ENCODE peak calls at places on chromosomes 2 and 18, in four cellular contexts. I is SK-N-SH, H is HepG2, E is K562. O is an unnamed sample.

GRCh38 chr2:12549641-12550040 is 167.1 kb upstream of the TRIB2 start:
- DNase-seq in I (no peak), H (no peak), E (no peak), O (no peak)

GRCh38 chr2:25614711-25615110 is 58.7 kb downstream of the DTNB start:
- DNase-seq in E (no peak), H (no peak), I (no peak), O (no peak)

GRCh38 chr2:2516386-2516785 is 185.3 kb upstream of the MYT1L start:
- DNase-seq in H (no peak), E (no peak), I (no peak), O (no peak)

GRCh38 chr2:112776113-112776512 is 8.2 kb downstream of the IL1A start:
- DNase-seq in E (no peak), I (no peak), H (no peak), O (no peak)

GRCh38 chr2:63872571-63873328 is 31.1 kb downstream of the UGP2 start:
- DNase-seq in I (no peak), H (no peak), E (no peak), O (no peak)

GRCh38 chr2:118750959-118751565 is 96.4 kb downstream of the EN1 start:
- DNase-seq in I (no peak), H (no peak), E (no peak), O (no peak)

GRCh38 chr2:134232868-134233732 is 20.8 kb upstream of the MGAT5 start:
- DNase-seq in I (no peak), E (no peak), H (no peak), O (no peak)

GRCh38 chr18:35888329-35888728 is 84.2 kb upstream of the RMP24 start:
- DNase-seq in H (no peak), I (no peak), E (no peak), O (no peak)

GRCh38 chr2:60649721-60650120 is 96.3 kb upstream of the BCL11A start:
- DNase-seq in E (no peak), I (no peak), H (no peak), O (no peak)

GRCh38 chr18:78144669-78145068 is 834.9 kb upstream of the SALL3 start:
- DNase-seq in E (no peak), I (no peak), H (no peak), O (no peak)

GRCh38 chr2:42492691-42493467 is 903 bp downstream of the KCNG3 start:
- DNase-seq in I (peak), H (no peak), E (no peak), O (peak)

GRCh38 chr18:48440924-48441323 is 31.7 kb upstream of the ZBTB7C start:
- DNase-seq in I (no peak), E (no peak), H (no peak), O (no peak)

GRCh38 chr18:69865656-69866241 is 81.9 kb downstream of the CD226 start:
- DNase-seq in I (no peak), E (no peak), H (no peak), O (no peak)

GRCh38 chr18:48292787-48293409 is 116.3 kb downstream of the ZBTB7C start:
- DNase-seq in E (no peak), I (no peak), H (no peak), O (no peak)

GRCh38 chr18:48627216-48627615 is 88.4 kb downstream of the CTIF start:
- DNase-seq in H (no peak), E (no peak), I (no peak), O (no peak)

GRCh38 chr18:63149200-63149587 is 170.4 kb downstream of the BCL2 start:
- DNase-seq in I (no peak), E (no peak), H (no peak), O (no peak)

GRCh38 chr2:12787891-12788783 is 71.4 kb downstream of the TRIB2 start:
- DNase-seq in H (no peak), I (no peak), E (no peak), O (no peak)

GRCh38 chr18:73940721-73941120 is 206.9 kb downstream of the FBXO15 start:
- DNase-seq in H (no peak), E (no peak), I (no peak), O (no peak)

GRCh38 chr18:45139478-45139877 is 458.8 kb downstream of the SETBP1 start:
- DNase-seq in H (no peak), I (no peak), E (no peak), O (no peak)

GRCh38 chr2:221753401-221753800 is 181.3 kb upstream of the EPHA4 start:
- DNase-seq in I (no peak), E (no peak), H (no peak), O (no peak)

GRCh38 chr18:59202258-59202820 is 17.6 kb upstream of the GRP start:
- DNase-seq in I (no peak), H (no peak), E (no peak), O (no peak)

GRCh38 chr2:207296265-207296948 is 130.7 kb upstream of the KLF7 start:
- DNase-seq in H (no peak), E (no peak), I (no peak), O (no peak)

GRCh38 chr2:107313316-107313715 is 427.3 kb upstream of the ST6GAL2 start:
- DNase-seq in I (no peak), E (no peak), H (no peak), O (no peak)

GRCh38 chr2:235898766-235899165 is 269.4 kb downstream of the GBX2 start:
- DNase-seq in I (no peak), H (no peak), E (no peak), O (no peak)

GRCh38 chr2:73841912-73842738 is 13.4 kb downstream of the STAMBP start:
- DNase-seq in E (no peak), H (peak), I (no peak), O (no peak)

GRCh38 chr2:236086971-236087465 is 81.2 kb downstream of the GBX2 start:
- DNase-seq in E (no peak), I (no peak), H (no peak), O (peak)

GRCh38 chr18:23141022-23141999 is 6.0 kb downstream of the CABLES1 start:
- DNase-seq in I (peak), E (no peak), H (peak), O (no peak)

GRCh38 chr18:58785171-58785805 is 79.4 kb upstream of the ZNF532 start:
- DNase-seq in H (no peak), I (no peak), E (no peak), O (no peak)

GRCh38 chr18:6355789-6356589 is 58.7 kb downstream of the L3MBTL4 start:
- DNase-seq in E (no peak), I (no peak), H (no peak), O (no peak)

GRCh38 chr18:62454527-62454926 is 68.3 kb upstream of the ZCCHC2 start:
- DNase-seq in H (no peak), E (no peak), I (no peak), O (no peak)

GRCh38 chr18:29083545-29083944 is 906.6 kb upstream of the CDH2 start:
- DNase-seq in H (no peak), E (no peak), I (no peak), O (no peak)

GRCh38 chr2:149926149-149926548 is 338.6 kb upstream of the MMADHC start:
- DNase-seq in I (no peak), H (no peak), E (no peak), O (no peak)

GRCh38 chr2:149924028-149924427 is 336.5 kb upstream of the MMADHC start:
- DNase-seq in I (no peak), E (no peak), H (no peak), O (no peak)

GRCh38 chr2:149931486-149931885 is 343.9 kb upstream of the MMADHC start:
- DNase-seq in I (no peak), H (no peak), E (no peak), O (no peak)

GRCh38 chr2:149924549-149925213 is 337.1 kb upstream of the MMADHC start:
- DNase-seq in I (no peak), E (no peak), H (no peak), O (no peak)

DNA sequence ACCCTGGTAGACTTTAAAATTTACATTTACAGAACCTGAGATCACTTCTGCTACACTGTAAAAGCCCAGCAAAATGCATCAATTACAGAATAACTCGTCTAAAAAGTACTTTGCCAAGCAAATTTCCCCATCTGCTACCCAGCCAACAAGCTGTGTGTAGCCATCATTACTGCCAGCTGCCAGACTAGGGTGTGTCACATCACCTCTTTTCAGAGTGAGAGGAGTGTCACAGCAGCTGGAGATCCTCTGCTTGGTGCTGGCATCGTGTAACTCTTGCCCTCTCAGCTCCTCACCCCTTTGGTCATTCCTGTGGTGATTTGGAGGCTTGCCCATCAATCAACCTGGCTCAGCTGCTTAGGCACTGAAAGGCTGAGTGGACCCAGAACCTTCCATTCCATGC is 340.5 kb upstream of the MMADHC start:
- DNase-seq in H (no peak), E (no peak), I (no peak), O (no peak)
- TF ChIP-seq FOXJ3 in H (no peak), E (no peak), I (no peak), O (no peak)

DNA sequence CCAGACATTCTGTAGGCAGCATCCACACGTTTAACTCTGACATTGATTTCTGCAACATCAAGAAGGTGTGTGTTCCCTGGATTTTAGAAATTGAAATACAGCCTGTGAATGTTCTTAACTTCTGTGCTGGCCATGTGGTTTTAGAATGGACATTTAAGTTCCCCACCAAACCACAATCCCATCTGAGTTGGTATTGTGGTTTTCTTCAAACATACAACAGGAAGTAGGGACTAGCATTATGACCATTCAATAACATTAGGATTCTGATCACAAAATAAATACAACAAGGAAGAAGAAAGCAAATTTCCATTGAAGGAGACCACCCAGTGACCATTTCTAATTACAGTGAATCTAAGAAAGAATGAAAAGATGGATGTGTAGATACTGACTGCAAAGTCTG is 51.2 kb downstream of the MAP3K20 start:
- DNase-seq in I (no peak), E (no peak), H (no peak), O (no peak)
- TF ChIP-seq FOXJ3 in I (no peak), E (no peak), H (no peak), O (no peak)

GRCh38 chr2:129765326-129766158 is 213.9 kb upstream of the RAB6C start:
- DNase-seq in E (no peak), H (no peak), I (peak), O (no peak)
- TF ChIP-seq FOXJ3 in E (no peak), H (no peak), I (no peak), O (no peak)

GRCh38 chr18:2978208-2978607 is 34.7 kb downstream of the LPIN2 start:
- DNase-seq in E (no peak), I (no peak), H (no peak), O (no peak)

GRCh38 chr18:2976733-2977132 is 36.2 kb downstream of the LPIN2 start:
- DNase-seq in H (no peak), E (no peak), I (no peak), O (no peak)

GRCh38 chr18:2979871-2980606 is 32.9 kb downstream of the LPIN2 start:
- DNase-seq in H (no peak), I (no peak), E (no peak), O (no peak)

GRCh38 chr18:2979027-2979570 is 33.8 kb downstream of the LPIN2 start:
- DNase-seq in H (no peak), E (no peak), I (no peak), O (no peak)

DNA sequence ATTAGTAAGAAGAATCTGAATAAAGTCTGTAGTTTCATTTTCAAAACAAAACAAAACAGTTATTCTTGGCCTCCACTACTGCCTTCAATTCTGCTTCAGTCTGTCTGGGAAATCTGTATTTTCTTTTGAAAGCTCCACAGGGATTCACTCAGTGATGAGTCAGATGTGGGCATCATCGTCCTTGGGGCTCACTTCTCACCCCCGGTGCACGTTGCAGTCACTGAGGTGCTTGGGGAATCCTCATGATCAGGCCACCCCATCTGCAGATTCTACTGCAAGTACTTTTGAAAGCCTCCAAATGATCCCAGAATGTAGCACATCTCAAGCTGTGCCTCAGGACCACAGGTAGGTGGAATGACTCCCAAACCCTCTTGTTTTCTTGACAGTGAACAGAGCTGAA is 34.3 kb downstream of the LPIN2 start:
- DNase-seq in I (no peak), H (no peak), E (no peak), O (no peak)
- TF ChIP-seq FOXJ3 in I (no peak), H (no peak), E (no peak), O (no peak)

GRCh38 chr2:20611077-20611843 is 39.6 kb downstream of the HS1BP3 start:
- DNase-seq in H (peak), I (no peak), E (peak), O (no peak)
- TF ChIP-seq FOXJ3 in H (peak), I (no peak), E (peak), O (no peak)

DNA sequence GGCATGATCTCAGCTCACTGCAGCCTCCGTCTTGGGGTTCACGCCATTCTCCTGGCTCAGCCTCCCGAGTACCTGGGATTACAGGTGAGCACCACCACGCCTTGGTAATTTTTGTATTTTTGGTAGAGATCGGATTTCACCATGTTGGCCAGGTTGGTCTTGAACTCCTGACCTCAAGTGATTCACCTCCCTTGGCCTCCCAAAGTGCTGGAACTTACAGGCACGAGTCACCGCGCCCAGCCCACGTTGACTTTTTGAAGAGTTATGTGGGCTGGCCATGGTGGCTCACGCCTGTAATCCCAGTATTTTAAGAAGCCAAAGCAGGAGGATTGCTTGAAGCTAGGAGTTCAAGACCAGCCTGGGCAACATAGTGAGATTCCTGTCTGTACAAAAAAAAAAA is 20.8 kb downstream of the CCL20 start:
- DNase-seq in E (no peak), I (no peak), H (no peak), O (no peak)
- TF ChIP-seq FOXJ3 in E (no peak), I (no peak), H (no peak), O (no peak)

GRCh38 chr2:37263839-37264238 is 32.4 kb downstream of the NDUFAF7 start:
- DNase-seq in I (no peak), H (no peak), E (no peak), O (no peak)
- TF ChIP-seq FOXJ3 in I (no peak), H (no peak), E (no peak), O (no peak)

GRCh38 chr2:175476950-175477349 is 295.4 kb upstream of the ATP5MC3 start:
- DNase-seq in I (no peak), E (no peak), H (no peak), O (no peak)
- TF ChIP-seq FOXJ3 in I (no peak), E (no peak), H (no peak), O (no peak)